ENCODE peak calls at places on chromosome 11, in eight cellular contexts. P is GM12865, E is GM13977, W is neural crest cell, Q is HFFc6, S is lower leg skin, A is fibroblast of pulmonary artery, F is fibroblast of lung. B is an unnamed sample.

GRCh38 chr11:5940748-5941147 is 1.3 kb upstream of the OR56A3 start:
- DNase-seq in P (no peak), E (no peak), W (no peak), Q (no peak), S (no peak), A (no peak), F (no peak), B (no peak)

GRCh38 chr11:129426776-129427175 is 51.1 kb downstream of the BARX2 start:
- DNase-seq in P (no peak), E (no peak), W (no peak), Q (no peak), S (no peak), A (no peak), F (no peak), B (no peak)

GRCh38 chr11:104572279-104572678 is 326.0 kb downstream of the CASP12 start:
- DNase-seq in P (no peak), E (no peak), W (no peak), Q (no peak), S (no peak), A (peak), F (peak), B (no peak)

GRCh38 chr11:59097113-59097708 is 9.8 kb upstream of the FAM111B start:
- DNase-seq in P (peak), E (no peak), W (peak), Q (peak), S (peak), A (peak), F (peak), B (peak)

GRCh38 chr11:74288161-74288560 is 23.3 kb downstream of the P4HA3 start:
- DNase-seq in P (no peak), E (no peak), W (no peak), Q (peak), S (no peak), A (peak), F (peak), B (no peak)

GRCh38 chr11:36376888-36377758 is 81.0 kb downstream of the PRR5L start:
- DNase-seq in P (no peak), E (peak), W (peak), Q (peak), S (peak), A (peak), F (no peak), B (peak)

GRCh38 chr11:7974668-7975067 is 9.4 kb upstream of the NLRP10 start:
- DNase-seq in P (no peak), E (no peak), W (no peak), Q (no peak), S (no peak), A (no peak), F (no peak), B (no peak)

GRCh38 chr11:116576523-116576922 is 196.3 kb downstream of the BUD13 start:
- DNase-seq in P (no peak), E (no peak), W (no peak), Q (no peak), S (no peak), A (no peak), F (no peak), B (peak)

GRCh38 chr11:110774138-110775014 is 62.1 kb upstream of the ARHGAP20 start:
- DNase-seq in P (no peak), E (no peak), W (no peak), Q (peak), S (no peak), A (no peak), F (no peak), B (no peak)

GRCh38 chr11:95505927-95506426 is 275.0 kb upstream of the SESN3 start:
- DNase-seq in P (no peak), E (no peak), W (no peak), Q (no peak), S (no peak), A (peak), F (peak), B (no peak)

GRCh38 chr11:43732225-43732624 is 51.7 kb downstream of the HSD17B12 start:
- DNase-seq in P (no peak), E (no peak), W (no peak), Q (no peak), S (no peak), A (no peak), F (no peak), B (no peak)

GRCh38 chr11:465896-466538 is 15.9 kb downstream of the PTDSS2 start:
- DNase-seq in P (no peak), E (no peak), W (no peak), Q (no peak), S (no peak), A (no peak), F (no peak), B (no peak)

GRCh38 chr11:37230865-37231264 is 632.8 kb upstream of the RAG2 start:
- DNase-seq in P (no peak), E (no peak), W (no peak), Q (no peak), S (no peak), A (no peak), F (no peak), B (no peak)

GRCh38 chr11:68543594-68543993 is 83.0 kb downstream of the PPP6R3 start:
- DNase-seq in P (no peak), E (no peak), W (no peak), Q (no peak), S (no peak), A (no peak), F (no peak), B (no peak)

GRCh38 chr11:95132956-95133355 is 43.3 kb downstream of the ENDOD1 start:
- DNase-seq in P (no peak), E (no peak), W (no peak), Q (no peak), S (no peak), A (no peak), F (no peak), B (no peak)

GRCh38 chr11:78742430-78742829 is 167.8 kb upstream of the NARS2 start:
- DNase-seq in P (no peak), E (no peak), W (no peak), Q (no peak), S (peak), A (no peak), F (peak), B (no peak)

GRCh38 chr11:29333993-29334780 is 682.6 kb downstream of the KCNA4 start:
- DNase-seq in P (peak), E (peak), W (no peak), Q (peak), S (no peak), A (peak), F (peak), B (no peak)

GRCh38 chr11:36258730-36259360 is 30.4 kb downstream of the COMMD9 start:
- DNase-seq in P (peak), E (peak), W (peak), Q (peak), S (peak), A (peak), F (peak), B (peak)

GRCh38 chr11:19472679-19473078 is 231.9 kb upstream of the E2F8 start:
- DNase-seq in P (peak), E (no peak), W (no peak), Q (no peak), S (no peak), A (peak), F (no peak), B (no peak)

GRCh38 chr11:124745835-124746620 is 6.0 kb downstream of the VSIG2 start:
- DNase-seq in P (peak), E (peak), W (no peak), Q (no peak), S (no peak), A (no peak), F (no peak), B (peak)

GRCh38 chr11:56841210-56841810 is 92.8 kb upstream of the OR9G4 start:
- DNase-seq in P (peak), E (peak), W (peak), Q (peak), S (peak), A (peak), F (peak), B (peak)

GRCh38 chr11:86116386-86116726 is 47.5 kb upstream of the PICALM start:
- DNase-seq in P (peak), E (peak), W (no peak), Q (peak), S (no peak), A (peak), F (peak), B (peak)

GRCh38 chr11:117684111-117684510 is 112.9 kb downstream of the DSCAML1 start:
- DNase-seq in P (no peak), E (no peak), W (no peak), Q (no peak), S (no peak), A (no peak), F (no peak), B (no peak)
- TF ChIP-seq CTCF in P (no peak), E (no peak), W (no peak), Q (no peak), S (no peak), A (no peak), F (no peak), B (no peak)

GRCh38 chr11:93775289-93775688 is 8.8 kb upstream of the MED17 start:
- DNase-seq in P (no peak), E (no peak), W (peak), Q (no peak), S (no peak), A (peak), F (no peak), B (peak)
- TF ChIP-seq CTCF in P (peak), E (peak), W (peak), Q (peak), S (no peak), A (peak), F (no peak), B (peak)

GRCh38 chr11:73171762-73172161 is 29.6 kb upstream of the FCHSD2 start:
- DNase-seq in P (no peak), E (no peak), W (no peak), Q (no peak), S (no peak), A (no peak), F (peak), B (no peak)
- TF ChIP-seq CTCF in P (no peak), E (no peak), W (no peak), Q (no peak), S (no peak), A (no peak), F (no peak), B (no peak)

DNA sequence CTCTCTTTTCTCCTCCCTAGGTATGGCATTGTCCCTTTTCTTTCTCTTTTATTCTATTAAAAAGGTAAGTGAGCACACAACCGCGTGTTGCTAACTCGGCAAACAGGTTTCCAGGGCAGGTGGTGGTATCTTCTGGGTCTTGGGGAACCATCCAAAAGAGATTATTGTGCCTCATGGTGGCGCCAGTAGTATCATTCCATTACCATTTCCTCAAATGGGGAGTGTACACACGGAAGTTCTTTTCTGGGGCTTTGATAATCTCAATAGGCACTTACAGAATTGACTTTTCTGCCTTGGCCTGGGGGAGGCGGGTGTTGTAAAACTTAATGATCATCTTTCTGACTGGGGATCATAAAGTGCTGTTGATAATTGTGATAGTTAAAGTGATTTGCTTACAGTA is 234.1 kb downstream of the KIRREL3 start:
- DNase-seq in P (no peak), E (no peak), W (no peak), Q (no peak), S (no peak), A (no peak), F (no peak), B (no peak)
- TF ChIP-seq CTCF in P (no peak), E (no peak), W (no peak), Q (no peak), S (no peak), A (no peak), F (no peak), B (no peak)

GRCh38 chr11:27723685-27724084 is 23.4 kb upstream of the BDNF start:
- DNase-seq in P (no peak), E (no peak), W (no peak), Q (peak), S (no peak), A (no peak), F (no peak), B (no peak)
- TF ChIP-seq CTCF in P (no peak), E (no peak), W (no peak), Q (peak), S (no peak), A (peak), F (no peak), B (no peak)

GRCh38 chr11:14969922-14970323 is 2.2 kb downstream of the CALCA start:
- DNase-seq in P (peak), E (no peak), W (peak), Q (peak), S (no peak), A (peak), F (peak), B (peak)
- TF ChIP-seq CTCF in P (peak), E (peak), W (peak), Q (peak), S (no peak), A (peak), F (peak), B (peak)

GRCh38 chr11:64520013-64520412 is 71.0 kb upstream of the SLC22A12 start:
- DNase-seq in P (no peak), E (no peak), W (no peak), Q (no peak), S (no peak), A (no peak), F (no peak), B (no peak)

GRCh38 chr11:64518928-64519327 is 72.1 kb upstream of the SLC22A12 start:
- DNase-seq in P (no peak), E (no peak), W (no peak), Q (no peak), S (no peak), A (no peak), F (no peak), B (peak)

GRCh38 chr11:64514596-64514995 is 76.4 kb upstream of the SLC22A12 start:
- DNase-seq in P (no peak), E (no peak), W (no peak), Q (no peak), S (no peak), A (no peak), F (no peak), B (no peak)

GRCh38 chr11:64519541-64519940 is 71.5 kb upstream of the SLC22A12 start:
- DNase-seq in P (no peak), E (no peak), W (no peak), Q (no peak), S (no peak), A (no peak), F (no peak), B (no peak)

DNA sequence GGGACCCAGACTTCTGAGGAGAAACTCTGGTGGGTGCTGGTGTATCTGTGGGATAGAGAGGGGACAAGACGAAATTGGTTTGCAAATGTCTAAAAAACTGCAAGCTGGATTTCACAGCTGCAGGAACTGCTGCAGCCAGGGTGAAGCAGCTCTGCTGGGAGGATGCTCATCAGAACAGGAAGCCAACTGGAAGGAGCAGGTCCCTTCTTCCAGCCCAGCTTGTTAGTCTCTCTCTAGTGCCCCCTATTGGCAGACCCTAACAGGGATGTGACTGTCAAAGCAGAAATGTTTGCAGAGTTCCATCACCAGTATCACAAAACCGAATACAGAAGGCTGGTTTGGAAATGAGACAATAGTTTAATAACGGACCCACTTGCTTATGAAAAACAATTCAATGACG is 74.8 kb upstream of the SLC22A12 start:
- DNase-seq in P (peak), E (no peak), W (no peak), Q (no peak), S (no peak), A (no peak), F (no peak), B (peak)
- TF ChIP-seq CTCF in P (peak), E (peak), W (peak), Q (peak), S (no peak), A (no peak), F (no peak), B (peak)

GRCh38 chr11:70158757-70159389 is 44.2 kb upstream of the FADD start:
- DNase-seq in P (no peak), E (no peak), W (no peak), Q (no peak), S (no peak), A (no peak), F (no peak), B (no peak)

GRCh38 chr11:70159612-70160570 is 43.2 kb upstream of the FADD start:
- DNase-seq in P (no peak), E (no peak), W (no peak), Q (no peak), S (peak), A (peak), F (peak), B (no peak)

GRCh38 chr11:70155386-70155785 is 47.7 kb upstream of the FADD start:
- DNase-seq in P (no peak), E (no peak), W (no peak), Q (no peak), S (peak), A (no peak), F (peak), B (no peak)

GRCh38 chr11:70156291-70157037 is 46.6 kb upstream of the FADD start:
- DNase-seq in P (no peak), E (no peak), W (no peak), Q (no peak), S (peak), A (no peak), F (no peak), B (no peak)

DNA sequence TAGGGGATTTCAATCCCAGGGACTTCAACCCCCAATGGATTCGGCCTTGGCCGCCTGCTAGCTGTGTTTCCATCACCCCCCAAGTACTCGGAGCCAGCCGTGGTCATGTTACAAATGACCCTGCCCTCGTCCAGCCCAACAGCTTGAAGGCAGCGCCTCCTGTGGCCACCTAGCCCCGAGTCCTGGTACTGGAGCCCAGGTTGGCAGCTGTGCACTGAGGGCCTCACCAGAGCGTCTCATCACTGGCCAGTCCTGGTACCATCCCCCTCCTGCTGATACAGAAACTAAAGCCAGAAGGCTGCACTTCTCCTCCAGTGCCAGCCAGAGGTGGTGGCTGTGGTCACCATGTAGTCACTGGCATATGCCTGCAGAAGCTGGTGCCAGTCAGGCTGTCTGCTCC is 44.9 kb upstream of the FADD start:
- DNase-seq in P (no peak), E (no peak), W (peak), Q (peak), S (no peak), A (peak), F (peak), B (no peak)
- TF ChIP-seq CTCF in P (peak), E (peak), W (peak), Q (peak), S (no peak), A (peak), F (peak), B (no peak)

DNA sequence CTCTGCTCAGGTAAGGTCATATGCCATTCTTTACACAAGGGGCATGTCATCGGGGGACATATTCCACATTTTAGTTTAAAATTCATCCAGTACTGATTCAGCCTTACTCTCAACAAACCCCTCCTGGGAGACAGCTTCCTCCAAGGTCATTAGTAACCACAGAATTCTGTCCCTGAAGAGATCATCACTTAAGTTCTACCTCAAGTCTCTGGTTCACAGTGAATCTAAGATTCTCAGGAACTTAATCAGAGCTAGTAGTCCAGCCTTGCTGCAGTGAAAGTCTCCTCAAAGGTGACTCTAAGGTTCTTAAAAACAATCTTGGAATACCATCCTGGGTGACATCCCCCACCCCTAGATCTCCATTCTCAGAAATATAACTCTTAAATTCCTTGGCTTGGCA is 18.9 kb upstream of the GDPD4 start:
- DNase-seq in P (no peak), E (no peak), W (no peak), Q (no peak), S (no peak), A (no peak), F (no peak), B (no peak)
- TF ChIP-seq CTCF in P (no peak), E (no peak), W (no peak), Q (no peak), S (no peak), A (no peak), F (no peak), B (no peak)

B was measured in activated CD8-positive, alpha-beta T cell treated with anti-CD3 and anti-CD28 coated beads for 36 hours.